ENCODE peak calls at places on chromosomes 3 and 15, in five cellular contexts. Y, P, S, H and Z are unnamed samples.

GRCh38 chr3:59809750-59810444 is 760.1 kb upstream of the CFAP20DC start:
- DNase-seq in Y (peak), P (no peak), S (peak), H (no peak), Z (no peak)

GRCh38 chr15:101697488-101697887 is 26.8 kb downstream of the TARS3 start:
- DNase-seq in Y (no peak), P (no peak), S (no peak), H (no peak), Z (no peak)

GRCh38 chr15:45088801-45089711 is 24.9 kb downstream of the DUOX2 start:
- DNase-seq in Y (no peak), P (no peak), S (no peak), H (no peak), Z (peak)

GRCh38 chr15:88661041-88661765 is 22.4 kb downstream of the ISG20 start:
- DNase-seq in Y (no peak), P (no peak), S (no peak), H (peak), Z (no peak)

GRCh38 chr15:94026458-94026967 is 204.8 kb upstream of the MCTP2 start:
- DNase-seq in Y (no peak), P (no peak), S (peak), H (peak), Z (peak)

GRCh38 chr3:193941486-193941885 is 194.5 kb upstream of the HES1 start:
- DNase-seq in Y (no peak), P (no peak), S (no peak), H (no peak), Z (no peak)

GRCh38 chr3:62876064-62876463 is 848 bp upstream of the CADPS start:
- DNase-seq in Y (peak), P (no peak), S (peak), H (no peak), Z (peak)

GRCh38 chr15:71755571-71755970 is 54.8 kb upstream of the NR2E3 start:
- DNase-seq in Y (no peak), P (no peak), S (no peak), H (no peak), Z (no peak)

GRCh38 chr3:61594978-61595687 is 33.8 kb downstream of the PTPRG start:
- DNase-seq in Y (no peak), P (no peak), S (no peak), H (no peak), Z (no peak)

GRCh38 chr3:139941580-139941979 is 6.6 kb downstream of the CLSTN2 start:
- DNase-seq in Y (no peak), P (no peak), S (no peak), H (no peak), Z (no peak)

GRCh38 chr3:2659896-2660295 is 450.3 kb downstream of the IL5RA start:
- DNase-seq in Y (no peak), P (no peak), S (no peak), H (no peak), Z (no peak)

GRCh38 chr3:129087138-129087702 is 26.6 kb downstream of the GP9 start:
- DNase-seq in Y (no peak), P (no peak), S (peak), H (peak), Z (peak)

GRCh38 chr15:45729146-45729545 is 94.3 kb downstream of the SQOR start:
- DNase-seq in Y (no peak), P (no peak), S (peak), H (peak), Z (no peak)

GRCh38 chr3:138051946-138052802 is 42.2 kb downstream of the CLDN18 start:
- DNase-seq in Y (peak), P (no peak), S (peak), H (peak), Z (peak)

GRCh38 chr3:129592362-129593150 is 13.9 kb downstream of the PLXND1 start:
- DNase-seq in Y (no peak), P (peak), S (no peak), H (no peak), Z (peak)

GRCh38 chr3:47098910-47099309 is 65.0 kb downstream of the SETD2 start:
- DNase-seq in Y (no peak), P (no peak), S (no peak), H (no peak), Z (no peak)

GRCh38 chr3:113249111-113249510 is 37.8 kb downstream of the BOC start:
- DNase-seq in Y (no peak), P (no peak), S (peak), H (peak), Z (no peak)

GRCh38 chr3:124235446-124235845 is 243.5 kb upstream of the ROPN1 start:
- DNase-seq in Y (no peak), P (no peak), S (no peak), H (no peak), Z (no peak)

GRCh38 chr3:16801223-16801622 is 83.5 kb upstream of the PLCL2 start:
- DNase-seq in Y (no peak), P (peak), S (no peak), H (no peak), Z (no peak)

GRCh38 chr15:96070636-96071035 is 259.9 kb upstream of the NR2F2 start:
- DNase-seq in Y (no peak), P (no peak), S (no peak), H (no peak), Z (no peak)

GRCh38 chr3:67640023-67640660 is 14.3 kb downstream of the SUCLG2 start:
- DNase-seq in Y (no peak), P (no peak), S (no peak), H (peak), Z (no peak)

GRCh38 chr15:65525622-65526021 is 4.6 kb upstream of the HACD3 start:
- DNase-seq in Y (no peak), P (no peak), S (no peak), H (peak), Z (no peak)

GRCh38 chr3:51391566-51392300 is 648 bp downstream of the RBM15B start:
- DNase-seq in Y (peak), P (peak), S (no peak), H (peak), Z (peak)

GRCh38 chr3:128431803-128432300 is 34.8 kb downstream of the DNAJB8 start:
- DNase-seq in Y (no peak), P (no peak), S (no peak), H (no peak), Z (no peak)

GRCh38 chr3:98655666-98656065 is 62.3 kb upstream of the CPOX start:
- DNase-seq in Y (no peak), P (no peak), S (no peak), H (peak), Z (peak)

GRCh38 chr3:65186268-65186667 is 498.5 kb upstream of the ADAMTS9 start:
- DNase-seq in Y (no peak), P (no peak), S (no peak), H (no peak), Z (no peak)

GRCh38 chr15:34588046-34588674 is 4.7 kb upstream of the GOLGA8B start:
- DNase-seq in Y (peak), P (peak), S (peak), H (peak), Z (peak)

GRCh38 chr3:63911395-63911900 is 735 bp downstream of the SCAANT1 start:
- DNase-seq in Y (no peak), P (no peak), S (no peak), H (peak), Z (no peak)

GRCh38 chr3:21274000-21274671 is 476.9 kb downstream of the ZNF385D start:
- DNase-seq in Y (no peak), P (no peak), S (no peak), H (no peak), Z (no peak)

GRCh38 chr3:50190921-50191660 is at the start of gene GNAT1:
- DNase-seq in Y (no peak), P (no peak), S (no peak), H (no peak), Z (no peak)

GRCh38 chr3:50189989-50190388 is 1.4 kb upstream of the GNAT1 start:
- DNase-seq in Y (no peak), P (no peak), S (no peak), H (no peak), Z (no peak)

GRCh38 chr3:50192124-50192523 is 714 bp downstream of the GNAT1 start:
- DNase-seq in Y (no peak), P (no peak), S (no peak), H (no peak), Z (no peak)

GRCh38 chr3:50187750-50188149 is 3.7 kb upstream of the GNAT1 start:
- DNase-seq in Y (no peak), P (no peak), S (no peak), H (no peak), Z (no peak)

DNA sequence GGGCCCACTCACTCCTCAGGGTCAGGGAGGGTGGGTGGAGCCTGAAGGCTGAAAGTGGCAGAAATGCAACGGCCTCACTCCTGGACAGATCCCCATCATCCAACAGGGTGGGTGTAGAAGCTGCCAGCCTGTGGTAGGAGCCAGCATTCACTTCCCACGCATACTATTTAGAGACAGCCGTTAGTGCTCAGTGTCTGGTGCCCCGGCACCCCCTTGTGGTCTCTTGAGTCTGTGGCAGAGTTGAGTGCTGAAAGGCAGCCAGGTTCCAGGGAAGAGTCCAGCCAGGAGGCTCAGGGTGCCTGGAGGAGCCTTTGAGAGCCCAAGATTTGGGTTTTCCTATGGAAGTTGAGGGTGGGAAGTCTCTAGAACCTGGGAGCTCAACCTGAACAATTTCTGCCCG is 2.1 kb upstream of the GNAT1 start:
- DNase-seq in Y (peak), P (peak), S (peak), H (peak), Z (peak)
- TF ChIP-seq CTCF in Y (peak), P (peak), S (peak), H (peak), Z (peak)

GRCh38 chr15:73283341-73283962 is 85.3 kb downstream of the HCN4 start:
- DNase-seq in Y (no peak), P (no peak), S (no peak), H (no peak), Z (no peak)
- TF ChIP-seq CTCF in Y (no peak), P (no peak), S (no peak), H (no peak), Z (no peak)

GRCh38 chr3:154616298-154616697 is 186.3 kb upstream of the GPR149 start:
- DNase-seq in Y (no peak), P (no peak), S (no peak), H (no peak), Z (no peak)
- TF ChIP-seq CTCF in Y (no peak), P (no peak), S (no peak), H (no peak), Z (no peak)

DNA sequence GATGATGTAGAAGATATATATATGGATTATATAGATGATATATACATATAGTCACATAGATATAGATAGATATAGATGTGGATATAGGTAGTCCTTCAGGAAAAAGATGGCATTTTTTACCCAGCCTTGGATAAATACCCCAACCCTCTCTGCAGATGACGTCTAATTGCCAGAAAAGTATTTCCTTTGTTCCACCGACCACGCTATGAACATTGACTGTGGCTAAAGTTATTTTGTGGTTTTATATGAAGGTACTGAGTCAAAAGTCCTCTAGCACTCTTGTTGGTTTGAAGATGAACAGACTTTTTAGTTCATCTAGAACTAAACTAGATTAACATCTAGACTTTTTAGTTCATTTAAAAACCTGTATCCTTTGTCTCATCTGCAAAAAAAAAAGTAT is 207.7 kb downstream of the PLOD2 start:
- DNase-seq in Y (no peak), P (no peak), S (no peak), H (peak), Z (no peak)
- TF ChIP-seq CTCF in Y (no peak), P (no peak), S (no peak), H (no peak), Z (no peak)